ENCODE peak calls at places on chromosomes 7 and 10, in four cellular contexts. O is cardiac fibroblast, V is neural progenitor cell, Q is PC-3. G is an unnamed sample.

GRCh38 chr7:69575651-69576050 is 22.6 kb upstream of the AUTS2 start:
- DNase-seq in O (no peak), V (no peak), Q (no peak), G (no peak)

GRCh38 chr10:78520737-78521430 is 487.2 kb downstream of the RPS24 start:
- DNase-seq in O (peak; percentile 49), V (peak; percentile 58), Q (peak; percentile 100), G (peak; percentile 55)

GRCh38 chr10:69868821-69869220 is 67.1 kb downstream of the COL13A1 start:
- DNase-seq in O (no peak), V (no peak), Q (peak; percentile 92), G (no peak)

GRCh38 chr7:117666019-117666418 is 186.2 kb downstream of the CFTR start:
- DNase-seq in O (peak; percentile 46), V (no peak), Q (peak; percentile 51), G (peak; percentile 87)

GRCh38 chr10:124991872-124992271 is 49.9 kb downstream of the ZRANB1 start:
- DNase-seq in O (no peak), V (no peak), Q (no peak), G (no peak)

GRCh38 chr10:12408472-12408871 is 59.1 kb downstream of the CAMK1D start:
- DNase-seq in O (no peak), V (no peak), Q (no peak), G (no peak)

GRCh38 chr7:105010538-105011523 is 3.2 kb upstream of the KMT2E start:
- DNase-seq in O (peak; percentile 60), V (no peak), Q (no peak), G (peak; percentile 48)

GRCh38 chr10:30151581-30152389 is 92.4 kb upstream of the JCAD start:
- DNase-seq in O (peak; percentile 90), V (no peak), Q (peak; percentile 69), G (peak; percentile 78)

GRCh38 chr7:131370523-131370968 is 42.9 kb downstream of the MKLN1 start:
- DNase-seq in O (peak; percentile 49), V (peak; percentile 21), Q (peak; percentile 62), G (peak; percentile 74)

GRCh38 chr7:140923358-140924006 is 1.2 kb downstream of the BRAF start:
- DNase-seq in O (peak; percentile 35), V (peak; percentile 35), Q (peak; percentile 9), G (peak; percentile 20)

GRCh38 chr7:12524794-12525386 is 45.6 kb upstream of the SCIN start:
- DNase-seq in O (peak; percentile 70), V (peak; percentile 55), Q (peak; percentile 80), G (peak; percentile 83)

GRCh38 chr10:43393606-43394360 is 15.2 kb downstream of the HNRNPF start:
- DNase-seq in O (no peak), V (no peak), Q (no peak), G (no peak)

GRCh38 chr10:122407375-122408125 is 33.0 kb downstream of the PLEKHA1 start:
- DNase-seq in O (peak; percentile 12), V (no peak), Q (no peak), G (peak; percentile 45)

GRCh38 chr10:89575037-89575436 is 39.6 kb upstream of the SLC16A12 start:
- DNase-seq in O (no peak), V (no peak), Q (peak; percentile 46), G (peak; percentile 21)

GRCh38 chr7:1758417-1758858 is 88.4 kb downstream of the ELFN1 start:
- DNase-seq in O (peak; percentile 40), V (peak; percentile 64), Q (peak; percentile 68), G (peak; percentile 45)

GRCh38 chr10:125641398-125641797 is 41.6 kb downstream of the TEX36 start:
- DNase-seq in O (no peak), V (no peak), Q (peak; percentile 10), G (no peak)

GRCh38 chr10:3502606-3503005 is 282.4 kb downstream of the KLF6 start:
- DNase-seq in O (no peak), V (no peak), Q (peak; percentile 62), G (no peak)

GRCh38 chr10:21503580-21503979 is 21.9 kb downstream of the SKIDA1 start:
- DNase-seq in O (no peak), V (no peak), Q (no peak), G (no peak)

GRCh38 chr7:74481458-74482324 is 28.0 kb downstream of the GTF2IRD1 start:
- DNase-seq in O (peak; percentile 24), V (no peak), Q (no peak), G (peak; percentile 30)

GRCh38 chr10:99915414-99915813 is 94.3 kb downstream of the DNMBP start:
- DNase-seq in O (no peak), V (no peak), Q (no peak), G (no peak)

GRCh38 chr10:35661236-35661635 is 19.1 kb upstream of the FZD8 start:
- DNase-seq in O (no peak), V (no peak), Q (peak; percentile 44), G (no peak)

GRCh38 chr7:82534687-82535086 is 91.1 kb upstream of the CACNA2D1 start:
- DNase-seq in O (peak; percentile 61), V (no peak), Q (peak; percentile 74), G (peak; percentile 79)

GRCh38 chr7:159019111-159019510 is 125.6 kb downstream of the VIPR2 start:
- DNase-seq in O (no peak), V (no peak), Q (peak; percentile 9), G (no peak)

GRCh38 chr7:130943981-130944380 is 210.0 kb upstream of the KLF14 start:
- DNase-seq in O (no peak), V (no peak), Q (peak; percentile 26), G (no peak)

GRCh38 chr10:61984803-61985418 is 83.4 kb downstream of the ARID5B start:
- DNase-seq in O (no peak), V (no peak), Q (no peak), G (no peak)

GRCh38 chr7:5491251-5492044 is 67.8 kb upstream of the TNRC18 start:
- DNase-seq in O (peak; percentile 41), V (no peak), Q (no peak), G (no peak)

GRCh38 chr7:44105832-44106231 is 1.7 kb downstream of the AEBP1 start:
- DNase-seq in O (no peak), V (no peak), Q (no peak), G (no peak)
- H3K4me3 ChIP-seq in O (peak overlapping the region; percentile 64), V (no peak overlapping the region), Q (no peak overlapping the region), G (peak overlapping the region; percentile 53)

GRCh38 chr7:108384721-108385483 is 71.3 kb downstream of the NRCAM start:
- DNase-seq in O (no peak), V (no peak), Q (peak; percentile 16), G (no peak)
- TF ChIP-seq CTCF in O (peak; percentile 5), V (peak; percentile 48), Q (peak; percentile 53), G (peak; percentile 23)

DNA sequence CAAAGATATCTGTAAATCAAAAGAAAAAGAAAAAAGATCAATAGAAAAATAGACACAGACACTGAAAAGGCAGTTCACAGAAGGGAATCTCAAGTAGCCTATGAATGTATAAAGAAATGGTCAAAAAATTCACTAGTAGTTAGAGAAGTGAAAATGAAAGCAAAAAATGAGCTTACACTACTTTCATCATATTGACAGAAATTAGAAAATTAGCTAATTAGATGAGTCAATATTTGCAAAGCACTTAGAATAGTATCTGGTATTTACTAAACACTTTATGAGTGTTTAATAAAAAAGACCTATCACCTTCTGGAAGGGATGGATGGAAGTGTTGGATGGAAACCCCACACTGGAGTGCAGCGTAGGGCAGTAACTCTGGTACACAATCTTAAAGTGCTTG is 1.7 kb upstream of the CFAP58 start:
- DNase-seq in O (no peak), V (no peak), Q (no peak), G (no peak)
- H3K4me3 ChIP-seq in O (no peak overlapping the region), V (no peak overlapping the region), Q (peak overlapping the region; percentile 3), G (no peak overlapping the region)

GRCh38 chr7:42231043-42231442 is 6.0 kb downstream of the GLI3 start:
- DNase-seq in O (no peak), V (no peak), Q (no peak), G (no peak)
- TF ChIP-seq CTCF in O (no peak), V (no peak), Q (no peak), G (no peak)

GRCh38 chr7:133703547-133703946 is 423.6 kb upstream of the LRGUK start:
- DNase-seq in O (peak; percentile 59), V (no peak), Q (no peak), G (peak; percentile 83)
- H3K4me3 ChIP-seq in O (no peak overlapping the region), V (no peak overlapping the region), Q (no peak overlapping the region), G (no peak overlapping the region)

DNA sequence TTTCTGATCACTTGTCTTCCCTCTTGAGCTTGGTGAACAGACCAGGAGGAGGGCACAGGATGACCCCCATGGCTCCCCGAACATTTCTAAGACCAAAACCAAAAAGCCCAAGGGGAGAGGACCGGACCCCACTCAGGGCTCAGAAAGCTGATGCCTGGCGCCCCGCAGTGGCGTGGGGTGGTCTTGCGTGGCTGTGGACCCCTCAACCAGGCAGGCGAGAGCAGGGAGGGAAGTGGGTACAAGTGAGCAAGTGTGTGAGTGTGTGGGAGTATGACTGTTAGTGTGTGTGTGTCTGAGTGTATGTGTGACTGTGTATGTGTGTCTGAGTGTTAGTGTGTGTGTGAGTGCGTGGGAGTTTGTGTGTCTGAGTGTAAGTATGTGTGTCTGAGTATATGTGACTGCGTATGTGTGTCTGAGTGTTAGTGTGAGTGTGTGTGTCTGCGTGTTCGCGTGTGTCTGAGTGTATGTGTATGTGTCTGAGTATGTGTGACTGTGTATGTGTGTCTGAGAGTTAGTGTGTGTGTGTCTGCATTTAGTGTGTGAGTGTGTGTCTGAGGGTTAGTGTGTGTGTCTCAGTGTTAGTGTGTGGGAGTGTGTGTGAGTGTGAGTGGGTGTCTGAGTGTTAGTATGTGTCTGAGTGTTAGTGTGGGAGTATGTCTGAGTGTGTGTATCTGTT is 34.0 kb upstream of the INSIG1 start:
- DNase-seq in O (no peak), V (no peak), Q (no peak), G (no peak)
- TF ChIP-seq CTCF in O (no peak), V (peak; percentile 44), Q (peak; percentile 16), G (peak; percentile 17)

GRCh38 chr10:129045658-129046057 is 421.4 kb upstream of the MGMT start:
- DNase-seq in O (no peak), V (no peak), Q (no peak), G (no peak)
- H3K4me3 ChIP-seq in O (no peak overlapping the region), V (no peak overlapping the region), Q (no peak overlapping the region), G (no peak overlapping the region)

DNA sequence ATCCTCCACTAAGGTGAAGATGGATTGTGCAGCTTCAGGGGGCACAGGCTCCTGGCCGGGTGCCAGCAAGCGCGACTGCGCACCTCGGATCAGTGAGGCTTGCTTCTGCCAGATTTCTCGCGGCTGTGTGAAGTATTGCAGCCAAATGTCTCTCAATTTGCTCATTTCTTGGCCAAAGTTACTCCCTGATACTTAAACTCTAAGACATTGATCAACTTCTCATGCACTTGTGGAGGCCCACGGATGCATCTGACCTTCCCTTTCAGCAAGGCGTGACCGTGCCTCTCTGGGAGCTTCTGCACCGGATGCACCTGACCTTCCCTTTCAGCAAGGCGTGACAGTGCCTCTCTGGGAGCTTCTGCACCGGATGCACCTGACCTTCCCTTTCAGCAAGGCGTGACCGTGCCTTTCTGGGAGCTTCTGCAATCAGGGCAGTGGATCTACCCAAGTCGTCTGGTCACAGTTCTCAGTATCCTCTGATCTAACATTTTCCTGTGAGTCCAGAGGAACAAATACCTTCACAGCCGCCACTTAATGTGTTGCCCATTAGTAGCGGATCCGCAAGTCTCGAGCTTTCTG is 248.3 kb downstream of the ADARB2 start:
- DNase-seq in O (no peak), V (no peak), Q (no peak), G (no peak)
- TF ChIP-seq CTCF in O (no peak), V (no peak), Q (no peak), G (no peak)